ENCODE peak calls at places on chromosomes 11 and 22, in six cellular contexts. One of them, this sample, is unnamed.

GRCh38 chr11:70169136-70169535 is 34.0 kb upstream of the FADD start:
- DNase-seq in iPS-NIHi11: no peak
- DNase-seq in breast epithelium: peak
- DNase-seq in upper lobe of right lung: no peak
- DNase-seq in head of caudate nucleus: no peak
- DNase-seq in fibroblast of pulmonary artery: no peak
- DNase-seq in this sample: no peak

GRCh38 chr11:117443269-117444186 is 115.9 kb downstream of the CEP164 start:
- DNase-seq in upper lobe of right lung: peak
- DNase-seq in fibroblast of pulmonary artery: peak
- DNase-seq in head of caudate nucleus: peak
- DNase-seq in breast epithelium: no peak
- DNase-seq in iPS-NIHi11: peak
- DNase-seq in this sample: no peak

GRCh38 chr11:5345831-5346230 is 2.5 kb upstream of the OR51B5 start:
- DNase-seq in iPS-NIHi11: no peak
- DNase-seq in upper lobe of right lung: no peak
- DNase-seq in fibroblast of pulmonary artery: peak
- DNase-seq in head of caudate nucleus: no peak
- DNase-seq in breast epithelium: no peak
- DNase-seq in this sample: no peak

GRCh38 chr11:64150481-64151239 is 15.3 kb downstream of the MACROD1 start:
- DNase-seq in breast epithelium: no peak
- DNase-seq in fibroblast of pulmonary artery: no peak
- DNase-seq in upper lobe of right lung: no peak
- DNase-seq in iPS-NIHi11: no peak
- DNase-seq in head of caudate nucleus: no peak
- DNase-seq in this sample: no peak

GRCh38 chr11:77111277-77111676 is 8.6 kb downstream of the OMP start:
- DNase-seq in fibroblast of pulmonary artery: no peak
- DNase-seq in head of caudate nucleus: no peak
- DNase-seq in iPS-NIHi11: no peak
- DNase-seq in breast epithelium: no peak
- DNase-seq in upper lobe of right lung: no peak
- DNase-seq in this sample: no peak

GRCh38 chr22:37824674-37825641 is 1.8 kb downstream of the GALR3 start:
- DNase-seq in breast epithelium: no peak
- DNase-seq in head of caudate nucleus: no peak
- DNase-seq in upper lobe of right lung: no peak
- DNase-seq in iPS-NIHi11: peak
- DNase-seq in fibroblast of pulmonary artery: no peak
- DNase-seq in this sample: no peak

GRCh38 chr11:100647861-100648260 is 39.2 kb upstream of the ARHGAP42 start:
- DNase-seq in fibroblast of pulmonary artery: no peak
- DNase-seq in upper lobe of right lung: no peak
- DNase-seq in head of caudate nucleus: no peak
- DNase-seq in breast epithelium: no peak
- DNase-seq in iPS-NIHi11: no peak
- DNase-seq in this sample: no peak

GRCh38 chr22:41567452-41567768 is 6.6 kb downstream of the CSDC2 start:
- DNase-seq in iPS-NIHi11: no peak
- DNase-seq in breast epithelium: no peak
- DNase-seq in upper lobe of right lung: no peak
- DNase-seq in head of caudate nucleus: no peak
- DNase-seq in fibroblast of pulmonary artery: no peak
- DNase-seq in this sample: no peak

GRCh38 chr11:17543041-17543440 is 1.2 kb downstream of the USH1C start:
- DNase-seq in head of caudate nucleus: no peak
- DNase-seq in upper lobe of right lung: no peak
- DNase-seq in fibroblast of pulmonary artery: no peak
- DNase-seq in iPS-NIHi11: no peak
- DNase-seq in breast epithelium: no peak
- DNase-seq in this sample: no peak

GRCh38 chr11:12125609-12126149 is 15.3 kb downstream of the MICAL2 start:
- DNase-seq in head of caudate nucleus: no peak
- DNase-seq in upper lobe of right lung: peak
- DNase-seq in iPS-NIHi11: no peak
- DNase-seq in fibroblast of pulmonary artery: no peak
- DNase-seq in breast epithelium: no peak
- DNase-seq in this sample: no peak

GRCh38 chr11:38315151-38315550 is 1717.1 kb upstream of the RAG2 start:
- DNase-seq in iPS-NIHi11: no peak
- DNase-seq in breast epithelium: no peak
- DNase-seq in upper lobe of right lung: no peak
- DNase-seq in fibroblast of pulmonary artery: peak
- DNase-seq in head of caudate nucleus: no peak
- DNase-seq in this sample: no peak

This sample was measured in DND-41.